ENCODE peak calls at places on chromosomes 5 and 9, in five cellular contexts. S is skeletal muscle cell, Q is IMR-90, M is HEK293T, E is AG10803. O is an unnamed sample.

GRCh38 chr5:102720954-102721353 is 34.2 kb upstream of the PAM start:
- DNase-seq in Q (peak), E (no peak), S (no peak), M (no peak), O (no peak)

GRCh38 chr5:169567079-169567478 is 16.5 kb upstream of the SPDL1 start:
- DNase-seq in Q (peak), S (no peak), E (peak), M (no peak), O (no peak)

GRCh38 chr9:131167146-131167692 is 41.8 kb downstream of the NUP214 start:
- DNase-seq in E (peak), S (no peak), Q (no peak), M (no peak), O (no peak)

GRCh38 chr5:132487841-132488555 is 2.6 kb downstream of the IRF1 start:
- DNase-seq in S (no peak), E (no peak), M (no peak), Q (no peak), O (no peak)

GRCh38 chr9:108057421-108058136 is 568.0 kb upstream of the KLF4 start:
- DNase-seq in E (peak), Q (peak), M (no peak), S (peak), O (no peak)

GRCh38 chr9:90107021-90107771 is 502.4 kb downstream of the GADD45G start:
- DNase-seq in Q (no peak), E (peak), M (no peak), S (no peak), O (no peak)

GRCh38 chr9:128207076-128207731 is 4.0 kb downstream of the DNM1 start:
- DNase-seq in S (no peak), M (no peak), E (peak), Q (no peak), O (no peak)

GRCh38 chr9:105369911-105370310 is 77.9 kb upstream of the FSD1L start:
- DNase-seq in M (no peak), Q (no peak), E (no peak), S (no peak), O (no peak)

GRCh38 chr5:169300468-169301385 is at the start of gene SLIT3:
- DNase-seq in S (peak), M (peak), Q (peak), E (peak), O (peak)

GRCh38 chr9:99162759-99163364 is 57.9 kb downstream of the TGFBR1 start:
- DNase-seq in S (no peak), Q (peak), E (peak), M (peak), O (no peak)

GRCh38 chr9:101673642-101674041 is 64.8 kb downstream of the GRIN3A start:
- DNase-seq in Q (no peak), S (no peak), M (no peak), E (no peak), O (no peak)

GRCh38 chr9:95903398-95903797 is 27.9 kb downstream of the ERCC6L2 start:
- DNase-seq in S (no peak), E (no peak), M (no peak), Q (no peak), O (no peak)

GRCh38 chr5:13359326-13359725 is 585.2 kb downstream of the DNAH5 start:
- DNase-seq in M (no peak), Q (peak), S (peak), E (peak), O (no peak)

GRCh38 chr9:18710089-18710488 is 236.1 kb downstream of the ADAMTSL1 start:
- DNase-seq in M (no peak), Q (peak), E (peak), S (peak), O (no peak)

GRCh38 chr9:83027153-83027867 is 35.6 kb downstream of the RASEF start:
- DNase-seq in Q (peak), M (no peak), E (peak), S (peak), O (no peak)

GRCh38 chr5:140106805-140107311 is 7.1 kb upstream of the PURA start:
- DNase-seq in Q (no peak), M (no peak), E (no peak), S (no peak), O (no peak)

GRCh38 chr5:86797677-86798076 is 179.9 kb downstream of the COX7C start:
- DNase-seq in M (no peak), Q (no peak), S (no peak), E (no peak), O (no peak)

GRCh38 chr9:78242041-78242440 is 6.2 kb downstream of the CEP78 start:
- DNase-seq in E (no peak), Q (peak), M (no peak), S (no peak), O (no peak)

GRCh38 chr5:78600656-78601452 is 47.7 kb downstream of the LHFPL2 start:
- DNase-seq in S (peak), E (peak), Q (peak), M (no peak), O (no peak)

GRCh38 chr9:138010274-138010800 is 132.8 kb downstream of the CACNA1B start:
- DNase-seq in E (no peak), S (no peak), M (no peak), Q (no peak), O (no peak)

GRCh38 chr9:72364679-72365524 is at the start of gene ZFAND5:
- DNase-seq in Q (peak), M (peak), E (peak), S (peak), O (peak)

GRCh38 chr9:18479405-18479804 is 5.5 kb downstream of the ADAMTSL1 start:
- DNase-seq in Q (no peak), S (no peak), E (no peak), M (no peak), O (no peak)

GRCh38 chr5:132225165-132226032 is 2.3 kb downstream of the P4HA2 start:
- DNase-seq in S (peak), E (peak), Q (peak), M (no peak), O (no peak)

GRCh38 chr5:96151891-96152290 is 190.2 kb upstream of the ELL2 start:
- DNase-seq in M (no peak), Q (peak), E (no peak), S (no peak), O (no peak)

GRCh38 chr5:80165430-80165829 is 90.4 kb downstream of the SERINC5 start:
- DNase-seq in E (no peak), Q (no peak), M (no peak), S (no peak), O (no peak)

GRCh38 chr5:72608297-72608696 is 101.1 kb upstream of the ZNF366 start:
- DNase-seq in Q (peak), E (peak), M (no peak), S (peak), O (no peak)

GRCh38 chr5:107633171-107633901 is 37.4 kb downstream of the EFNA5 start:
- DNase-seq in Q (peak), E (peak), M (peak), S (peak), O (no peak)

GRCh38 chr9:116697341-116697740 is 10.2 kb downstream of the TRIM32 start:
- DNase-seq in E (peak), S (no peak), M (no peak), Q (peak), O (no peak)

GRCh38 chr9:111839387-111839786 is 44.6 kb upstream of the SHOC1 start:
- DNase-seq in Q (peak), M (no peak), E (peak), S (peak), O (no peak)

GRCh38 chr9:89874351-89875321 is 269.8 kb downstream of the GADD45G start:
- DNase-seq in S (no peak), Q (no peak), E (no peak), M (no peak), O (no peak)

GRCh38 chr5:112737088-112737471 is 605 bp upstream of the APC start:
- DNase-seq in S (no peak), M (no peak), Q (no peak), E (no peak), O (no peak)

GRCh38 chr9:131734165-131734610 is 5.7 kb downstream of the RAPGEF1 start:
- DNase-seq in S (no peak), Q (no peak), E (peak), M (no peak), O (no peak)

GRCh38 chr5:91318727-91319126 is 64.4 kb downstream of the ARRDC3 start:
- DNase-seq in E (no peak), M (no peak), Q (no peak), S (no peak), O (no peak)

GRCh38 chr5:142960309-142960696 is 190.1 kb downstream of the ARHGAP26 start:
- DNase-seq in Q (peak), E (peak), M (no peak), S (no peak), O (no peak)

GRCh38 chr5:160197341-160198147 is 31.8 kb upstream of the FABP6 start:
- DNase-seq in Q (peak), S (peak), E (no peak), M (no peak), O (no peak)

GRCh38 chr5:150120617-150121447 is 34.5 kb upstream of the CSF1R start:
- DNase-seq in S (no peak), M (no peak), E (no peak), Q (no peak), O (no peak)

GRCh38 chr5:111252799-111253564 is 28.8 kb downstream of the CAMK4 start:
- DNase-seq in M (no peak), E (no peak), S (no peak), Q (no peak), O (no peak)

GRCh38 chr5:157046041-157046440 is 12.9 kb downstream of the HAVCR1 start:
- DNase-seq in E (peak), S (no peak), M (no peak), Q (no peak), O (no peak)

O was measured in neural crest cell.